ENCODE peak calls at places on chromosomes 5 and 9, in four cellular contexts. V is IMR-90, Y is tibial nerve, G is uterus. U is an unnamed sample. For H3K9me3, the result is how much of the 10 kb centered on the place peaks cover.

GRCh38 chr9:104090578-104090977 is 3.5 kb upstream of the SMC2 start:
- DNase-seq in Y (no peak), V (no peak), G (no peak), U (no peak)

GRCh38 chr5:122999947-123000563 is 36.5 kb downstream of the PPIC start:
- DNase-seq in Y (peak), G (no peak), V (no peak), U (no peak)

GRCh38 chr5:106205916-106206571 is 1464.7 kb downstream of the EFNA5 start:
- DNase-seq in V (no peak), G (no peak), Y (no peak), U (no peak)

GRCh38 chr5:96344678-96345612 is 88.1 kb downstream of the PCSK1 start:
- DNase-seq in Y (peak), V (peak), G (no peak), U (no peak)

GRCh38 chr9:27519466-27520465 is 4.3 kb upstream of the IFNK start:
- DNase-seq in Y (no peak), V (no peak), G (no peak), U (no peak)

GRCh38 chr9:33129886-33130284 is 37.3 kb downstream of the B4GALT1 start:
- DNase-seq in Y (no peak), V (no peak), G (no peak), U (no peak)

GRCh38 chr9:125522328-125522725 is 184.7 kb downstream of the MAPKAP1 start:
- DNase-seq in Y (no peak), G (no peak), V (peak), U (no peak)

GRCh38 chr5:170103447-170103846 is 2.2 kb upstream of the FOXI1 start:
- DNase-seq in V (no peak), Y (no peak), G (no peak), U (no peak)

GRCh38 chr9:115213777-115214428 is 95.9 kb upstream of the TNC start:
- DNase-seq in V (peak), G (peak), Y (peak), U (no peak)

GRCh38 chr9:72362680-72363139 is 2.3 kb downstream of the ZFAND5 start:
- DNase-seq in G (peak), Y (peak), V (peak), U (peak)

GRCh38 chr9:137761032-137761431 is 116.5 kb upstream of the CACNA1B start:
- DNase-seq in V (no peak), G (no peak), Y (no peak), U (no peak)

GRCh38 chr5:85823462-85824426 is 794.0 kb upstream of the COX7C start:
- DNase-seq in Y (no peak), G (no peak), V (no peak), U (no peak)

GRCh38 chr5:129094924-129095797 is 612 bp downstream of the ISOC1 start:
- DNase-seq in V (peak), Y (peak), G (peak), U (peak)

GRCh38 chr9:112377684-112378344 is 2.1 kb upstream of the HSDL2 start:
- DNase-seq in V (no peak), G (no peak), Y (no peak), U (no peak)

GRCh38 chr5:1371602-1372342 is 26.9 kb upstream of the CLPTM1L start:
- DNase-seq in Y (no peak), V (no peak), G (no peak), U (no peak)

DNA sequence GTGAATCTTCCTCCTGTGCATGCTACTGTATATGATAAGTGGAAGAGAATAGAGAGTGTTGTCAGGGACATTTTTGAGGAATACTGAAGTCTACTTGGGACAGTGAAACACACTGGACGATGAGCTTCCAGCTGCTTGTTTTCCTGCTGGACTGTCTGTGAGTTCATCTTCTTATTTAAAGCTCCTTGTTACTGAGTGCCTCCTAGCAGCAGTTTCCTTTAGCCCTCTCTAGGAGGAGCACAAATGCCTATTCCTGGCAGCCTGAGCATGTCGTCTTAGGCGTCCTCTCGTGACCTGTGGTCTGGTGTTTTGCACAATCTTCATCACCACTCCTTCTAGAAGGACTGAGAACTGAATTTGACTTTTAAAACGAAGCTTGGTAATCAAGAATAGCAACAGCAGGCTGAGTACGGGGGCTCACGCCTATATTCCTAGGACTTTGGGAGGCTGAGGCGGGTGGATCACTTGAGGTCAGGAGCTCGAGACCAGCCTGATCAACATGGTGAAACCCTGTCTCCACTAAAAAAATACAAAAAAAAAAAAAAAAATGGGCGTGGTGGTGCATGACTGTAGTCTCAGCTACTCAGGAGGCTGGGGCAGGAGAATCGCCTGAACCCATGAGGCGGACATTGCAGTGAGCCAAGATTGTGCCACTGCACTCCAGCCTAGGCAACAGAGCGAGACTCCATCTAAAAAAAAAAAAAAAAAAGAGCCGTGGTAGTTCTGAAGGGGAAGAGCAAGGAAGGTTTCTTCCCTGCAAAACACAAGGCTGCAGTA is 44.0 kb downstream of the ANKRD33B start:
- DNase-seq in V (peak), G (peak), Y (peak), U (no peak)
- TF ChIP-seq CTCF in V (peak), G (no peak), Y (peak), U (no peak)

GRCh38 chr5:10726179-10726912 is 34.7 kb downstream of the DAP start:
- DNase-seq in Y (no peak), G (no peak), V (peak), U (no peak)

GRCh38 chr5:10725636-10726035 is 35.4 kb downstream of the DAP start:
- DNase-seq in Y (no peak), G (no peak), V (no peak), U (no peak)

GRCh38 chr5:10726913-10727517 is 34.0 kb downstream of the DAP start:
- DNase-seq in Y (no peak), G (no peak), V (no peak), U (no peak)

GRCh38 chr5:10723519-10723918 is 37.5 kb downstream of the DAP start:
- DNase-seq in G (no peak), Y (no peak), V (no peak), U (no peak)

DNA sequence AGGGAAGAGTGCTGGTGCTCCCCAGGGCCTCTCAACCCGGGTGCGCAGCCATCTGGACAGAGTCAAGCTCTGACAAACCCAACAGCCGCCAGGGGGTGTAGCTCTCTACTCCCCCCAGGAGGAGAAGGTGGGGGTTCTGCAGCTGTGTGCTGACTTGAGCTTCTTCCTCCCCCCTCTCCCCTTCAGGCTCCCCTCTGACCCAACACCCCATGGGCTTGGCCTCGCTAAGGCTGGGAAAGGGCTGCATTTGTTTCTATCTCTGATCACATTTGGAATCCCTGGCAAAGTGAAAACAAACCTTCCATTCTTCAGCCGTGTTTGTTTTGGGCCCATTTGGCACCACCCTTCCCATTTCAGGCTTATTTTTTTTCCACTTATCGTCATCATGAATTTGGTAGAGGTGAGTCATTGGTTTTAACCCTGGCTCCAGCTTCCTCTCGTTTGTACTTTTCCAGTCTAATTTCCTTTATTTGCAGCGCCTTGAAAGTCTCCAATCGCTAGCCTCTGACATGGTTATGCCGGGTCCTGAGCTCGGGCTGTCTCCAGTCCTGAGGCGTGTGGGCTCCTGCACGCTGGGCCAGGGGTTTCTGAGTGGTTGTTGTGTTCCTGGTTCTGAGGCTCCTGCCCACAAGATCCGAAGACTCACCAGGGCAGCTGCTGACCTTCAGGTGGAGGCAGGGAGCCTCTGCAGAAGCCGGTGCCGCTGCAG is 36.1 kb downstream of the DAP start:
- DNase-seq in G (peak), Y (peak), V (peak), U (no peak)
- TF ChIP-seq POLR2A in G (peak), Y (no peak), V (no peak), U (no peak)

DNA sequence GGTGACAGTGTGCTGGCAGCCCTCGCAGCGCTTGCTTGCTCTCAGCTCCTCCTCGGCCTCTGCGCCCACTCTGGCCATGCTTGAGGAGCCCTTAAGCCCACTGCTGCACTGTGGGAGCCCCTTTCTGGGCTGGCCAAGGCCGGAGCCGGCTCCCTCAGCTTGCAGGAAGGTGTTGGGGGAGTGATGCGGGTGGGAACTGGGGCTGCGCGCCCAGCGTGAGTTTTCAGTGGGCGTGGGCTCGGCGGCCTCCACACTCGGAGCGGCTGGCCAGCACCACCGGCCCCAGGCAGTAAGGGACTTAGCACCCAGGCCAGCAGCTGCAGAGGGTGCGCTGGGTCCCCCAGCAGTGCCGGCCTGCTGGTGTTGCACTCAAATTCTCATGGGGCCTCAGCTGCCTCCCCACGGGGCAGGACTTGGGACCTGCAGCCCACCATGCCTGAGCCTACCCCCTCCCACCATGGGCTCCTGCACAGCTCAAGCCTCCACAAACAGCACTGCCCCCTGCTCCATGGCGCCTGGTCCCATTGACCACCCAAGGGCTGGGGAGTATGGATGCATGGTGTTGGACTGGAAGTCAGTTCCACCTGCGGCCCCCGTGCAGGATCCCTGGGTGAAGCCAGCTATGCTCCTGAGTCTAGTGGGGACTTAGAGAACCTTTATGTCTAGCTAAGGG is 223.1 kb upstream of the PTPRD start:
- DNase-seq in Y (no peak), V (no peak), G (no peak), U (no peak)
- H3K9me3 ChIP-seq in Y (under half), V (under half), G (under half), U (under half)

DNA sequence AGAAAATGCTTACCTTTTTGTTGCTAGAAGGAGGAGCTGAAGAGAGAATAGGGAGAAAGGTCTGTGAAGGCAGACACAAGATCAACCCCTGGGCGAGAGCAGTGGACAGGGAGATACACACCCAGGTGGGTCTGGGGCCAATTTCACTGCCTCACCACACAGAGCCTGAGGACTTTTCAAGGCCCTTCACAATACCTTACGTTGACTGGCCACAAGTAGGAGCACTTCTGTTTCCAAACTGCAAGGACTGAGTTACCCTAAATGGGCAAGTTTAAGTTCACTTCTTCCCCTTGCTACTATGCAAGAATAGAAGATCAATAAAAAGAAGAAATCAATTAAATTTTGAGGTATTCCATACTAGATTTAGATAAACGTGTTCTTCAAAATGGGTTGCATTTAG is 174.5 kb upstream of the SLC12A2 start:
- DNase-seq in G (no peak), Y (no peak), V (peak), U (no peak)
- TF ChIP-seq CTCF in G (no peak), Y (no peak), V (peak), U (no peak)

GRCh38 chr5:76952795-76953536 is at the start of gene CRHBP:
- DNase-seq in V (no peak), G (no peak), Y (no peak), U (no peak)
- TF ChIP-seq POLR2A in V (no peak), G (no peak), Y (no peak), U (no peak)

GRCh38 chr9:93361995-93362394 is 89.5 kb upstream of the FAM120A start:
- DNase-seq in Y (no peak), V (no peak), G (no peak), U (no peak)
- H3K9me3 ChIP-seq in Y (under half), V (under half), G (under half), U (under half)

GRCh38 chr5:178069909-178070308 is 43.4 kb upstream of the N4BP3 start:
- DNase-seq in V (peak), G (no peak), Y (no peak), U (no peak)
- TF ChIP-seq CTCF in V (peak), G (no peak), Y (no peak), U (no peak)

DNA sequence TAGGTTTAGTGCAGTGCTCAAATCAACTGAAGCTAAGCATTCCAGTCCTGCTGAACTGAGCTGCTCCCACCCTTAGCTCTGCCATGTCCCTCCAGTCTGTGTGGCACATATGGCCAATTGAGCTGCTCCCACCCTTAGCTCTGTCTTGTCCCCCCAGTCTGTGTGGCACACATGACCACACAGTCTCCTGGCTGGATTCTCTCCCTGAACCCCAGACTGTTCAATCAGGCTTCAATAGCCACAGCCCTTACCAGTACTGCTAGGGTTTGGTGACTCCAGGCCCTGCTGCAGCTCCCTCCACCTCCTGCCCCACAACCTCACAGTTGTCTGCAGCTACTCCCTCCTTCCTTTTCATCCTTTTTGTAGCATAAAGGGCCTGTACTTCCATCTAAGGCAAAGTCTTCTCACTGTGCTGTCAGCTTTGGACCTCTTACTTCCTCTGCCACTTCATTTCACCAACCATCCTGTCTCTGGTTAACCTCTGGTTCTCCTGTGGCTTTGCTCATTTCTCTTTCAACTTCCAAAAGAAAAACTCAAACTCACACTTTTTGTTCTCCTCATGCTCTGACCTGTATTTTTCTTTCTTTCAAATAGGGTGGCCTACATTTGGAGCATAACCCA is 50.8 kb downstream of the ADAMTS12 start:
- DNase-seq in Y (no peak), V (no peak), G (no peak), U (no peak)
- TF ChIP-seq POLR2A in Y (no peak), V (no peak), G (no peak), U (no peak)

GRCh38 chr9:79165006-79165405 is 406.8 kb upstream of the TLE4 start:
- DNase-seq in G (no peak), Y (no peak), V (peak), U (no peak)
- H3K9me3 ChIP-seq in G (under half), Y (under half), V (under half), U (under half)